ENCODE peak calls at places on chromosomes 11 and 22, in eight cellular contexts. O is AG09309, K is dorsolateral prefrontal cortex, T is GM12865, S is spleen, X is RWPE2, Q is AG10803, V is endothelial cell. F is an unnamed sample.

GRCh38 chr11:5600374-5600851 is 4.0 kb downstream of the TRIM6 start:
- DNase-seq in O (peak; percentile 64), S (peak; percentile 85), X (no peak), K (no peak), T (peak; percentile 91), Q (peak; percentile 74), V (peak; percentile 66), F (peak; percentile 77)

GRCh38 chr22:23242473-23243001 is 62.2 kb downstream of the BCR start:
- DNase-seq in V (no peak), K (no peak), S (no peak), X (no peak), Q (no peak), T (no peak), O (no peak), F (peak; percentile 24)

GRCh38 chr11:79249341-79249993 is 191.4 kb downstream of the TENM4 start:
- DNase-seq in O (no peak), Q (peak; percentile 65), V (no peak), K (no peak), S (no peak), T (no peak), X (no peak), F (no peak)

GRCh38 chr22:44371741-44372525 is 59.2 kb upstream of the SHISAL1 start:
- DNase-seq in X (peak; percentile 11), O (no peak), V (no peak), T (peak; percentile 18), S (peak; percentile 41), K (no peak), Q (no peak), F (no peak)

GRCh38 chr11:87137711-87138110 is 100.0 kb downstream of the TMEM135 start:
- DNase-seq in X (no peak), V (no peak), T (no peak), K (no peak), Q (peak; percentile 60), O (no peak), S (no peak), F (no peak)

GRCh38 chr11:12182650-12183511 is 72.5 kb downstream of the MICAL2 start:
- DNase-seq in Q (peak; percentile 99), T (no peak), K (no peak), X (peak; percentile 94), O (peak; percentile 98), S (no peak), V (no peak), F (no peak)

GRCh38 chr11:93905384-93905783 is 55.0 kb upstream of the VSTM5 start:
- DNase-seq in X (no peak), K (no peak), T (no peak), Q (peak; percentile 88), V (no peak), S (no peak), O (peak; percentile 77), F (no peak)

GRCh38 chr22:29184886-29185575 is 20.7 kb upstream of the EMID1 start:
- DNase-seq in K (no peak), V (no peak), T (no peak), X (no peak), O (no peak), Q (no peak), S (no peak), F (no peak)

GRCh38 chr11:88377151-88377550 is 39.6 kb upstream of the CTSC start:
- DNase-seq in K (no peak), Q (no peak), O (no peak), T (no peak), V (no peak), X (no peak), S (no peak), F (no peak)

GRCh38 chr11:46393231-46393616 is 1.6 kb upstream of the CHRM4 start:
- DNase-seq in T (no peak), V (no peak), K (no peak), Q (no peak), S (no peak), O (no peak), X (no peak), F (no peak)

GRCh38 chr22:38965614-38966378 is 8.4 kb downstream of the APOBEC3A start:
- DNase-seq in S (peak; percentile 63), O (no peak), X (no peak), Q (no peak), T (no peak), K (no peak), V (no peak), F (no peak)

GRCh38 chr11:61195016-61195695 is 8.2 kb upstream of the PGA3 start:
- DNase-seq in O (no peak), K (no peak), S (no peak), V (no peak), X (no peak), Q (no peak), T (no peak), F (no peak)

GRCh38 chr22:32058656-32059280 is 15.7 kb downstream of the SLC5A1 start:
- DNase-seq in T (no peak), S (no peak), K (no peak), Q (peak; percentile 58), O (no peak), X (no peak), V (no peak), F (no peak)

GRCh38 chr11:43681543-43681942 is 1.0 kb downstream of the HSD17B12 start:
- DNase-seq in Q (peak; percentile 24), S (no peak), O (no peak), T (no peak), V (no peak), K (no peak), X (no peak), F (no peak)

GRCh38 chr11:128678017-128678416 is 15.9 kb upstream of the FLI1 start:
- DNase-seq in T (no peak), Q (no peak), X (no peak), O (no peak), K (no peak), V (peak; percentile 57), S (no peak), F (no peak)

GRCh38 chr11:2348986-2349385 is 28.1 kb upstream of the CD81 start:
- DNase-seq in S (no peak), X (no peak), T (no peak), Q (peak; percentile 54), K (no peak), O (no peak), V (no peak), F (no peak)

GRCh38 chr11:124872741-124873140 is 7.5 kb downstream of the ROBO3 start:
- DNase-seq in X (no peak), V (no peak), Q (no peak), T (no peak), K (no peak), S (no peak), O (no peak), F (no peak)
- TF ChIP-seq CTCF in X (no peak), V (no peak), Q (no peak), T (no peak), K (no peak), S (no peak), O (no peak), F (no peak)

DNA sequence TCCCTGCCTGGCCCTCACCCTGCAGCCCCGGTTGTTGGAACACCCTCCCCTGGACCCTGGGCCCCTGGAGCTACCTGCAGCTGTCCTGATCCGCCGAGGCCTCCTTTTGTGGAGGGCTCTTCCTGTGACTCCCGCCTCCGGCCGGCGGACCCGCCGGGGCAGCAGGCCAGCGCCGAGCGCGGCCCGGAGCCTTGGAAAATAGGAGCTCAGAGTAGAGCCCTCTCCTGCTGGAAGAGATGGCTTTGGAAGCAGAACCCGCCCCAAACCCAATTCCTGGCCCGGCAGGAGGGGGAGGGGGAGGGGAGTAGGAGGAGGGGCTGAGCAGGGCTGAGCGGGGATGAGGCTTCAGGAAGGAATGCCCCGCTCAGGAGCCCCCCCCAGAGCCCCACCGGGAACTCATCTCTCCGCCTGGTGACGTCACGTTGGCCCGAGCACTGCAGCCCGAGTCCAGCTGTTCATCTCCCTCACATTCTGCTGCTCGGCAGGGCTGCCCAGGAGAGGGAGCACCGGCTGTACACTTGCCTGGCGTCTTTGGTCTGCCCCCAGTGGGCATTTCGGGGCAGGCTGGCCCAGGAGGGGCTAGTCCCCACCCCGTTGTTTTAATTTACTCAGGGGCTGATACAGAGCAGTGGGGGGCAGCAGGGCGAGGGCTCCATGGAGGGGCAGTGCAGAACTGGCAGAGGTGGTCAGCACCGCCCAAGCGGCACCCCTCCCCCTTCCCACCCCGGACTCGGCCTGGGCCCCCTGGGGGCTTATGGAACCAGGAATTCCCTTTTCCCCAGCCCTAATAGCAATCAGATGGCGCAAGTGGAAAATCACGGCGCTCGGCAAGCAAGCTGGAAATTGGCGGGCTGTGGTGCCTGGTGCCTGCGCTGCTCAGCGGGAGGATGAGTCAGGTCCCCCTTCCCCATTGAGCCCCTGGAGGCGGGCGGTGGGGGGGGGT is at the start of gene MRGPRF:
- DNase-seq in S (peak; percentile 73), K (peak; percentile 62), O (peak; percentile 64), V (peak; percentile 39), Q (peak; percentile 91), T (no peak), X (no peak), F (peak; percentile 17)
- TF ChIP-seq CTCF in S (no peak), K (peak; percentile 14), O (peak; percentile 82), V (peak; percentile 13), Q (peak; percentile 73), T (no peak), X (peak; percentile 17), F (no peak)

GRCh38 chr11:36467913-36468312 is 42.2 kb downstream of the TRAF6 start:
- DNase-seq in T (no peak), V (no peak), K (no peak), Q (no peak), S (no peak), X (no peak), O (no peak), F (no peak)

GRCh38 chr11:36471577-36471976 is 38.5 kb downstream of the TRAF6 start:
- DNase-seq in O (no peak), Q (no peak), X (no peak), S (no peak), V (no peak), T (no peak), K (no peak), F (no peak)

GRCh38 chr11:36469881-36470802 is 39.9 kb downstream of the TRAF6 start:
- DNase-seq in Q (peak; percentile 52), K (no peak), X (no peak), V (no peak), O (no peak), S (no peak), T (no peak), F (no peak)

GRCh38 chr11:36465449-36466163 is 44.5 kb downstream of the TRAF6 start:
- DNase-seq in T (no peak), X (no peak), S (no peak), K (no peak), V (no peak), O (no peak), Q (peak; percentile 15), F (no peak)

DNA sequence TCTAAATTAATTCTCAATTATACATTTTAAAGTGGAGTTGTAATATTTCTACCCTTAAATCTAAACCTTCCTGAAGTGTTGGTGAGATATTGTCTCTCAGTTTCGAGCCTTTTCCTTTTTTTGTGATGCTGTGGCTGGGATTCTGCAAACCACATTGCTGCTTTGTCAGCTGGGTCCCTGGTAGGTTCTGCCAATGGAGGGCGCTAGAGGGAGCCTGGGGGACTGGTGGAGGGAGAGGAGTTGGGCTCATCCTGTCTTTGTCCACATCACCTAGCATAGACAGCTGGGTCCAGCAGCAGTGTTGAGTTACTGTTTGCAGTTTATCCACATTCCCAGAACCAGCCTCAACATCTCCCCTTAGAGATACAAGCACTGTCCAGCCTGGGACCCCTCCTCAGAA is 41.0 kb downstream of the TRAF6 start:
- DNase-seq in S (no peak), T (no peak), X (no peak), K (no peak), Q (no peak), O (no peak), V (peak; percentile 75), F (peak; percentile 42)
- TF ChIP-seq CTCF in S (no peak), T (peak; percentile 16), X (peak; percentile 17), K (no peak), Q (peak; percentile 50), O (peak; percentile 53), V (peak; percentile 63), F (no peak)

GRCh38 chr22:19495562-19496323 is 16.0 kb downstream of the CDC45 start:
- DNase-seq in X (no peak), S (no peak), Q (peak; percentile 39), T (no peak), V (peak; percentile 18), O (peak; percentile 10), K (no peak), F (no peak)
- TF ChIP-seq CTCF in X (no peak), S (peak; percentile 29), Q (peak; percentile 33), T (no peak), V (peak; percentile 41), O (peak; percentile 19), K (peak; percentile 36), F (no peak)

F was measured in activated CD8-positive, alpha-beta T cell treated with anti-CD3 and anti-CD28 coated beads for 36 hours.